ENCODE peak calls at places on chromosomes 16 and 17, in nine cellular contexts. One of them, this sample, is unnamed.
A peak's percentile ranks its signal among the peaks of the same experiment; 100 is the strongest.

GRCh38 chr17:31373150-31374082 is 18.1 kb upstream of the RAB11FIP4 start:
- DNase-seq in fibroblast of mammary gland: peak; percentile 75
- DNase-seq in NCI-H2081: peak; percentile 27
- DNase-seq in stomach: no peak
- DNase-seq in stimulated activated CD4-positive, alpha-beta T cell treated with anti-CD3 and anti-CD28 coated beads, Interleukin-15, amount 100 ng/mL, for 1 hour: no peak
- DNase-seq in cardiac muscle cell: peak; percentile 81
- DNase-seq in NCI-H1092: no peak
- DNase-seq in GM10248: peak; percentile 40
- DNase-seq in HCEC 1CT: peak; percentile 68
- DNase-seq in this sample: no peak

GRCh38 chr17:40433551-40434384 is 9.5 kb upstream of the IGFBP4 start:
- DNase-seq in fibroblast of mammary gland: no peak
- DNase-seq in stomach: no peak
- DNase-seq in NCI-H2081: no peak
- DNase-seq in HCEC 1CT: peak; percentile 37
- DNase-seq in GM10248: no peak
- DNase-seq in cardiac muscle cell: no peak
- DNase-seq in stimulated activated CD4-positive, alpha-beta T cell treated with anti-CD3 and anti-CD28 coated beads, Interleukin-15, amount 100 ng/mL, for 1 hour: no peak
- DNase-seq in NCI-H1092: no peak
- DNase-seq in this sample: no peak

GRCh38 chr17:11644265-11645212 is 46.3 kb downstream of the DNAH9 start:
- DNase-seq in stomach: peak; percentile 72
- DNase-seq in GM10248: peak; percentile 37
- DNase-seq in cardiac muscle cell: peak; percentile 70
- DNase-seq in NCI-H1092: peak; percentile 33
- DNase-seq in HCEC 1CT: peak; percentile 32
- DNase-seq in fibroblast of mammary gland: peak; percentile 69
- DNase-seq in stimulated activated CD4-positive, alpha-beta T cell treated with anti-CD3 and anti-CD28 coated beads, Interleukin-15, amount 100 ng/mL, for 1 hour: no peak
- DNase-seq in NCI-H2081: peak; percentile 48
- DNase-seq in this sample: no peak

GRCh38 chr17:1882836-1883235 is 53.0 kb downstream of the RPA1 start:
- DNase-seq in stomach: no peak
- DNase-seq in fibroblast of mammary gland: peak; percentile 52
- DNase-seq in NCI-H1092: no peak
- DNase-seq in stimulated activated CD4-positive, alpha-beta T cell treated with anti-CD3 and anti-CD28 coated beads, Interleukin-15, amount 100 ng/mL, for 1 hour: no peak
- DNase-seq in cardiac muscle cell: peak; percentile 59
- DNase-seq in HCEC 1CT: peak; percentile 39
- DNase-seq in GM10248: peak; percentile 52
- DNase-seq in NCI-H2081: no peak
- DNase-seq in this sample: no peak

GRCh38 chr17:12041316-12041715 is 20.6 kb downstream of the MAP2K4 start:
- DNase-seq in stimulated activated CD4-positive, alpha-beta T cell treated with anti-CD3 and anti-CD28 coated beads, Interleukin-15, amount 100 ng/mL, for 1 hour: no peak
- DNase-seq in stomach: no peak
- DNase-seq in NCI-H1092: no peak
- DNase-seq in GM10248: no peak
- DNase-seq in NCI-H2081: no peak
- DNase-seq in HCEC 1CT: peak; percentile 79
- DNase-seq in cardiac muscle cell: peak; percentile 66
- DNase-seq in fibroblast of mammary gland: peak; percentile 85
- DNase-seq in this sample: no peak

GRCh38 chr16:10390330-10390729 is 4.5 kb downstream of the ATF7IP2 start:
- DNase-seq in fibroblast of mammary gland: no peak
- DNase-seq in NCI-H2081: no peak
- DNase-seq in cardiac muscle cell: no peak
- DNase-seq in HCEC 1CT: no peak
- DNase-seq in NCI-H1092: no peak
- DNase-seq in stomach: no peak
- DNase-seq in GM10248: no peak
- DNase-seq in stimulated activated CD4-positive, alpha-beta T cell treated with anti-CD3 and anti-CD28 coated beads, Interleukin-15, amount 100 ng/mL, for 1 hour: no peak
- DNase-seq in this sample: no peak

GRCh38 chr16:67663151-67663876 is 2.6 kb downstream of the PARD6A start:
- DNase-seq in GM10248: no peak
- DNase-seq in fibroblast of mammary gland: no peak
- DNase-seq in stomach: no peak
- DNase-seq in HCEC 1CT: peak; percentile 30
- DNase-seq in NCI-H2081: peak; percentile 17
- DNase-seq in stimulated activated CD4-positive, alpha-beta T cell treated with anti-CD3 and anti-CD28 coated beads, Interleukin-15, amount 100 ng/mL, for 1 hour: no peak
- DNase-seq in cardiac muscle cell: peak; percentile 25
- DNase-seq in NCI-H1092: no peak
- DNase-seq in this sample: no peak

GRCh38 chr17:60155815-60156214 is 6.0 kb downstream of the CA4 start:
- DNase-seq in NCI-H2081: no peak
- DNase-seq in stomach: no peak
- DNase-seq in HCEC 1CT: no peak
- DNase-seq in stimulated activated CD4-positive, alpha-beta T cell treated with anti-CD3 and anti-CD28 coated beads, Interleukin-15, amount 100 ng/mL, for 1 hour: no peak
- DNase-seq in GM10248: no peak
- DNase-seq in cardiac muscle cell: no peak
- DNase-seq in NCI-H1092: no peak
- DNase-seq in fibroblast of mammary gland: no peak
- DNase-seq in this sample: no peak

GRCh38 chr17:33745047-33745783 is 452.1 kb upstream of the ASIC2 start:
- DNase-seq in NCI-H2081: no peak
- DNase-seq in stomach: no peak
- DNase-seq in fibroblast of mammary gland: no peak
- DNase-seq in cardiac muscle cell: no peak
- DNase-seq in GM10248: no peak
- DNase-seq in HCEC 1CT: no peak
- DNase-seq in NCI-H1092: no peak
- DNase-seq in stimulated activated CD4-positive, alpha-beta T cell treated with anti-CD3 and anti-CD28 coated beads, Interleukin-15, amount 100 ng/mL, for 1 hour: no peak
- DNase-seq in this sample: no peak

GRCh38 chr16:11706180-11706742 is 36.4 kb downstream of the TXNDC11 start:
- DNase-seq in fibroblast of mammary gland: peak; percentile 56
- DNase-seq in GM10248: no peak
- DNase-seq in stomach: peak; percentile 46
- DNase-seq in NCI-H2081: no peak
- DNase-seq in stimulated activated CD4-positive, alpha-beta T cell treated with anti-CD3 and anti-CD28 coated beads, Interleukin-15, amount 100 ng/mL, for 1 hour: no peak
- DNase-seq in NCI-H1092: no peak
- DNase-seq in cardiac muscle cell: no peak
- DNase-seq in HCEC 1CT: no peak
- DNase-seq in this sample: no peak

GRCh38 chr17:79362086-79362995 is 248.5 kb downstream of the RBFOX3 start:
- DNase-seq in HCEC 1CT: no peak
- DNase-seq in NCI-H2081: no peak
- DNase-seq in stimulated activated CD4-positive, alpha-beta T cell treated with anti-CD3 and anti-CD28 coated beads, Interleukin-15, amount 100 ng/mL, for 1 hour: no peak
- DNase-seq in GM10248: no peak
- DNase-seq in NCI-H1092: no peak
- DNase-seq in cardiac muscle cell: no peak
- DNase-seq in stomach: no peak
- DNase-seq in fibroblast of mammary gland: no peak
- DNase-seq in this sample: no peak

GRCh38 chr16:79132745-79133144 is 467.8 kb downstream of the MAF start:
- DNase-seq in stomach: no peak
- DNase-seq in fibroblast of mammary gland: no peak
- DNase-seq in NCI-H1092: no peak
- DNase-seq in GM10248: no peak
- DNase-seq in stimulated activated CD4-positive, alpha-beta T cell treated with anti-CD3 and anti-CD28 coated beads, Interleukin-15, amount 100 ng/mL, for 1 hour: no peak
- DNase-seq in cardiac muscle cell: no peak
- DNase-seq in NCI-H2081: no peak
- DNase-seq in HCEC 1CT: no peak
- DNase-seq in this sample: no peak

GRCh38 chr17:67412057-67412456 is 35.0 kb downstream of the PITPNC1 start:
- DNase-seq in NCI-H2081: no peak
- DNase-seq in HCEC 1CT: no peak
- DNase-seq in NCI-H1092: no peak
- DNase-seq in GM10248: no peak
- DNase-seq in stimulated activated CD4-positive, alpha-beta T cell treated with anti-CD3 and anti-CD28 coated beads, Interleukin-15, amount 100 ng/mL, for 1 hour: no peak
- DNase-seq in cardiac muscle cell: no peak
- DNase-seq in stomach: no peak
- DNase-seq in fibroblast of mammary gland: no peak
- DNase-seq in this sample: no peak

GRCh38 chr16:89038221-89038721 is 55.4 kb upstream of the ACSF3 start:
- DNase-seq in NCI-H2081: no peak
- DNase-seq in stomach: no peak
- DNase-seq in stimulated activated CD4-positive, alpha-beta T cell treated with anti-CD3 and anti-CD28 coated beads, Interleukin-15, amount 100 ng/mL, for 1 hour: no peak
- DNase-seq in GM10248: no peak
- DNase-seq in HCEC 1CT: no peak
- DNase-seq in NCI-H1092: no peak
- DNase-seq in fibroblast of mammary gland: no peak
- DNase-seq in cardiac muscle cell: no peak
- DNase-seq in this sample: no peak

GRCh38 chr16:82995286-82995926 is 368.6 kb downstream of the CDH13 start:
- DNase-seq in stimulated activated CD4-positive, alpha-beta T cell treated with anti-CD3 and anti-CD28 coated beads, Interleukin-15, amount 100 ng/mL, for 1 hour: no peak
- DNase-seq in stomach: no peak
- DNase-seq in NCI-H2081: no peak
- DNase-seq in cardiac muscle cell: no peak
- DNase-seq in HCEC 1CT: no peak
- DNase-seq in fibroblast of mammary gland: no peak
- DNase-seq in GM10248: no peak
- DNase-seq in NCI-H1092: no peak
- DNase-seq in this sample: no peak

GRCh38 chr17:48636177-48637018 is 10.2 kb upstream of the HOXB9 start:
- DNase-seq in NCI-H2081: peak; percentile 76
- DNase-seq in stimulated activated CD4-positive, alpha-beta T cell treated with anti-CD3 and anti-CD28 coated beads, Interleukin-15, amount 100 ng/mL, for 1 hour: peak; percentile 51
- DNase-seq in NCI-H1092: peak; percentile 76
- DNase-seq in HCEC 1CT: peak; percentile 74
- DNase-seq in GM10248: peak; percentile 82
- DNase-seq in stomach: peak; percentile 48
- DNase-seq in cardiac muscle cell: peak; percentile 66
- DNase-seq in fibroblast of mammary gland: peak; percentile 67
- DNase-seq in this sample: peak; percentile 69